ENCODE peak calls at places on chromosomes 5 and 9, in nine cellular contexts. U is MM.1S; V is transverse colon; P is Caco-2; K is ovary; F is nephron progenitor cell; N is CD4-positive, alpha-beta T cell; S is prostate gland; O is CD8-positive, alpha-beta T cell. B is an unnamed sample.

GRCh38 chr9:18618862-18619261 is 144.9 kb downstream of the ADAMTSL1 start:
- DNase-seq in N (no peak), F (no peak), U (no peak), P (no peak), V (no peak), S (no peak), K (no peak), O (no peak), B (no peak)

GRCh38 chr9:20398511-20399338 is 223.6 kb downstream of the MLLT3 start:
- DNase-seq in V (no peak), F (no peak), K (no peak), N (no peak), S (no peak), U (no peak), O (no peak), P (no peak), B (no peak)

GRCh38 chr9:89234186-89234585 is 55.6 kb upstream of the SHC3 start:
- DNase-seq in O (no peak), U (no peak), N (no peak), P (no peak), K (no peak), F (no peak), V (no peak), S (no peak), B (no peak)

GRCh38 chr9:71990466-71990865 is 69.9 kb downstream of the C9orf57 start:
- DNase-seq in P (no peak), N (no peak), K (no peak), S (no peak), V (no peak), F (no peak), U (no peak), O (no peak), B (no peak)

GRCh38 chr9:84670801-84671153 is 1.2 kb downstream of the NTRK2 start:
- DNase-seq in S (no peak), K (no peak), U (no peak), F (no peak), V (no peak), P (no peak), N (no peak), O (no peak), B (no peak)

GRCh38 chr5:103260951-103261350 is 2.4 kb downstream of the MACIR start:
- DNase-seq in F (no peak), N (no peak), S (no peak), P (no peak), O (no peak), U (peak), K (no peak), V (no peak), B (no peak)

GRCh38 chr5:80860934-80861613 is 99.1 kb upstream of the RASGRF2 start:
- DNase-seq in U (no peak), P (peak), K (no peak), S (no peak), V (no peak), F (no peak), O (no peak), N (no peak), B (no peak)

GRCh38 chr5:73118331-73119011 is 1.9 kb upstream of the TMEM171 start:
- DNase-seq in V (peak), P (no peak), U (no peak), S (no peak), K (no peak), O (no peak), F (no peak), N (no peak), B (no peak)

GRCh38 chr5:1782385-1783213 is 17.0 kb downstream of the MRPL36 start:
- DNase-seq in V (no peak), K (no peak), S (no peak), U (no peak), P (no peak), O (no peak), N (no peak), F (no peak), B (no peak)

GRCh38 chr5:1780621-1780945 is 19.1 kb downstream of the MRPL36 start:
- DNase-seq in S (no peak), F (no peak), K (no peak), U (no peak), P (no peak), V (no peak), O (no peak), N (no peak), B (no peak)

GRCh38 chr5:1781107-1781506 is 18.5 kb downstream of the MRPL36 start:
- DNase-seq in V (no peak), S (no peak), O (no peak), F (no peak), P (no peak), K (no peak), N (no peak), U (no peak), B (no peak)

GRCh38 chr5:1783214-1783551 is 16.5 kb downstream of the MRPL36 start:
- DNase-seq in S (no peak), N (no peak), F (peak), V (no peak), P (no peak), O (no peak), U (no peak), K (no peak), B (no peak)

GRCh38 chr5:1781726-1782384 is 17.8 kb downstream of the MRPL36 start:
- DNase-seq in K (no peak), U (no peak), P (no peak), O (no peak), S (no peak), N (no peak), V (no peak), F (no peak), B (no peak)
- TF ChIP-seq CTCF in K (no peak), U (no peak), P (no peak), O (no peak), S (no peak), N (no peak), V (no peak), F (no peak), B (no peak)

DNA sequence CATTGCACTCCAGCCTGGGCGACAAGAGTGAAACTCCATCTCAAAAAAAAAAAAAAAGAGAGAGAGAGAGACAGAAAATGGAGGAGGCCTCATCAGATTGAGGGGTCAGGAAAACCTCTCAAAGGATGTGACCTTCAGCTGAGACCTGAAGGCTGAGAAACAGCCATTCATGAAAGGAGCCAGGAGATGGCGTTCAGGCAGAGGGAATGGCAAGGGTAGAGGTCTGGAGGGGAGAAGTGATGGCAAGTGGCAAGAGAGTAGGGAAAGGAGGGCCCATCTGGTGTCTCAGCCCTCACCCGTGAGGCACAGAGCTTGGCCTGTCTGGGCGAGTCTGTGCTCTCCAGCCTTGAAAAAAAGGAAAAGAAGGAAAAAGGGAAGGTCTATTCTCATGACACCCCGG is 17.0 kb downstream of the CAMK2A start:
- DNase-seq in V (no peak), P (peak), K (no peak), S (no peak), N (no peak), U (peak), F (peak), O (no peak), B (peak)
- TF ChIP-seq CTCF in V (no peak), P (peak), K (no peak), S (no peak), N (no peak), U (peak), F (peak), O (no peak), B (peak)

GRCh38 chr9:96567203-96567700 is 52.4 kb downstream of the CDC14B start:
- DNase-seq in V (no peak), K (no peak), O (no peak), P (no peak), S (no peak), U (no peak), F (no peak), N (peak), B (no peak)

GRCh38 chr9:96565684-96566360 is 53.8 kb downstream of the CDC14B start:
- DNase-seq in P (no peak), V (peak), O (no peak), F (no peak), S (no peak), U (no peak), K (no peak), N (no peak), B (no peak)

GRCh38 chr9:96564217-96564616 is 55.4 kb downstream of the CDC14B start:
- DNase-seq in O (no peak), K (no peak), P (no peak), V (no peak), N (no peak), U (no peak), F (no peak), S (no peak), B (no peak)

DNA sequence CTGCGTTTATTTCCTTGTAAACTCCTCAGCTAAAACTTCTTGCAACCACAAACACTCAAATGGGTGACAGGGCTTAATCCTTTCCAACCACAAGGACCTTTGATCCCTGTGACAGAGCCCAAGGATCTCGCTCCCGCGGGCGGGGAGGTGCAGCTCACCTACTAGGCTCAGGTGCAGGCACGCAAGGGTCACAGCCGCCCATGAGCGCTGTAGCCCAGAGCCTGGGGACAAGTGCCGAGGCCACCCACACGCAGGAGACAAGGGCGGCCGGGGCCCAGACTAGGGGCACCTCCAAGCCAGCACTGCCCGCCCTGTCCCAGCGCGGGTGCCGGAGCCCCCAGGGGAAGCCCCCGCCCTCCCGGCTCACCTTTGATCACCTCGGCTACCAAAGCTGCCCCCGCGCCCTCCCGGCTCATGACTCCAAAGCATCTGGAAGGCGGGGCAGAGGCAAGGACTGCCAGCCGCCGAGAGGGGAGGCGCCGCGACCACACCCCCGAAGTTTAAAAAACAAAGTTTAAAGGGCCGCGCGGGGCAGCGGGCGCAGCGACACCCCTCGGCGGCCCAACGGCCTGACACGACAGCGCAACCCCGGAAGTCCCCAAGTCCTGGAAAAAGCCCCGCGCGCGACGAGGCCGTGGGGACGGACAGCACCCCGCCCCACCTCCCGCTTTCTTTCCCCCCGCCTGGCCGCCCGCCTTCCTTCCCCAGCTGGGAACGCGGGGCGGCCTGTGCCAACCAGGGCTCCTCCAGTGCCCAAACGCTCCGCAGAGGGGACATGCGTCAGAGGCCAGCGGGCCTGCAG is 53.0 kb downstream of the CDC14B start:
- DNase-seq in N (peak), F (peak), P (peak), U (peak), S (peak), K (peak), O (peak), V (peak), B (no peak)
- TF ChIP-seq CTCF in N (peak), F (peak), P (peak), U (peak), S (peak), K (no peak), O (peak), V (peak), B (peak)

GRCh38 chr5:66769839-66770617 is 173.8 kb downstream of the MAST4 start:
- DNase-seq in K (no peak), S (no peak), F (peak), P (peak), U (no peak), N (no peak), V (peak), O (no peak), B (no peak)
- TF ChIP-seq CTCF in K (no peak), S (no peak), F (peak), P (peak), U (no peak), N (no peak), V (no peak), O (no peak), B (peak)

GRCh38 chr5:171598279-171599152 is 179.1 kb downstream of the FGF18 start:
- DNase-seq in V (no peak), K (no peak), P (no peak), U (no peak), N (no peak), F (no peak), S (no peak), O (no peak), B (no peak)
- TF ChIP-seq CTCF in V (no peak), K (no peak), P (no peak), U (no peak), N (no peak), F (no peak), S (no peak), O (no peak), B (peak)

GRCh38 chr5:154415114-154415513 is 30.7 kb upstream of the SAP30L start:
- DNase-seq in N (no peak), U (no peak), P (no peak), S (no peak), O (no peak), V (no peak), K (no peak), F (no peak), B (no peak)
- TF ChIP-seq CTCF in N (no peak), U (no peak), P (no peak), S (no peak), O (no peak), V (no peak), K (no peak), F (no peak), B (no peak)

DNA sequence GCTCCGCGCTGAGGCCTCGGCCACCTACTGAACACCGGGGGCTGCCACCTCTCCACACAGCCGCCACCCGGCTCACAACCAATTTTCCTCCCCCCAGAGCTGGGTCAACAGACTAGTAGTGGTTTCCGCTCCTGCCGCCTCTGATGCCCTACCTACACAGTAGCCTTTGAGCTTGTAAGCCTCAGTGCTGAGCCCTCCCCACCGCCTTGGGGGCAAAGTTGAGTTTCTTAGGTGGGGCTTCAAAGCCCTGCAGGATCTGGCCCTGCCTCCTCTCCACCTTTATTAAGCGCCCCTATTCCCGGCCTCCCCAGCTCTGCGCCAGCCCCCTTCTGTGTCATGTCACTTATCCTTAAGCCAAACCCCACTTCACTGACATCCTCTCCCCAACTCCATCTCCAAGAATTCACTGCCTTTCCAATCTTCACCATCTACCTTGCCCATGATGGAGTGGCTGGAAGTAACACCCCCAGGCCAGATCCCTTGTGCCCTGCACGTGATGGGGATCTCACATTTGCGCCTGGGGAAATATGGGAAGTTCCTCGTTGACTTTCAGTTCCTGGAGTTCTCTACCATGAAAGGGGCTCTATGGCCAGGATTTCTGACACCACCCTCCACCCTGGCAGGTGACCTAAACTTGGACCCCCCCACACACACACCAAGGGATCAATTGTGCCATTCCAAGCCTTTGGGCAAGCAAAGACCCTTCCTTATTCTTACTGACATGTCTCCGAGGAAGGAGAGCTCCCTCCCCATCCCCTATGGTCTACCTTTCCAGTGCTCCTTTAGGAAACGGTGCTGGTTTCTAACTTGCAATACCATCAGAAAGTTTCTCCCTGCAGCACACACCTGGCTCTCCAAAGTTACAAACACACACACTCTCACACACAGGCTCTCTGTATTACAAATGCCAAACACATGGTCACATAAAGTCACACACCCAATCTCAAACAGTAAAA is 2.7 kb upstream of the CNTFR start:
- DNase-seq in P (no peak), S (no peak), F (no peak), K (no peak), U (no peak), V (no peak), O (no peak), N (no peak), B (no peak)
- TF ChIP-seq CTCF in P (no peak), S (no peak), F (peak), K (peak), U (no peak), V (peak), O (no peak), N (no peak), B (no peak)

GRCh38 chr5:32794086-32794485 is 83.0 kb downstream of the NPR3 start:
- DNase-seq in K (no peak), O (no peak), V (no peak), N (no peak), S (no peak), U (no peak), P (peak), F (no peak), B (no peak)
- TF ChIP-seq CTCF in K (no peak), O (no peak), V (no peak), N (no peak), S (no peak), U (no peak), P (no peak), F (no peak), B (peak)

GRCh38 chr9:75170898-75171360 is 82.6 kb downstream of the OSTF1 start:
- DNase-seq in K (no peak), V (no peak), F (no peak), U (peak), S (no peak), O (no peak), N (no peak), P (no peak), B (no peak)
- TF ChIP-seq CTCF in K (no peak), V (no peak), F (no peak), U (no peak), S (no peak), O (no peak), N (no peak), P (no peak), B (no peak)

DNA sequence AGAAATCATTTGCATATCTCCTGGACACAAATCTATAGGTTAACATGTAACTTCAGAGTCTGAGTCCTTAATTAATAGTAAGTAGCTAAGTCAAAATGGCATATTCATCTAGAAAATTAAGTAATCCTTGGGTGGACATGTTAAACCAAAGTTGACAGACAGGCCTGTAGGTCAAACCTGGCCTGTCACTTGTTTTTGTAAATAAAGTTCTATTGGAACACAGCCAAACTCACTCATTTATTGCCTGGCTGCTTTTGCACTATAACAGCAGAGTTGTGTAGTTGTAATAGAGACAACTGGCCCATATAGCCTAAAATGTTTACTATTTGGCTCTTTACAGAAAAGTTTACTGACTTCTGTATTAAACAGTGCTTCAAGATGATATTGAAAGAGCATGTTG is 24.6 kb upstream of the GPR21 start:
- DNase-seq in K (no peak), V (no peak), O (no peak), F (no peak), S (no peak), U (no peak), N (no peak), P (no peak), B (no peak)
- TF ChIP-seq CTCF in K (no peak), V (no peak), O (no peak), F (no peak), S (no peak), U (no peak), N (no peak), P (no peak), B (no peak)